ENCODE peak calls at places on chromosomes 7 and 10, in six cellular contexts. A is AG10803, D is upper lobe of right lung, X is lower leg skin, U is IMR-90, K is adipocyte. J is an unnamed sample.
A peak's percentile ranks its signal among the peaks of the same experiment; 100 is the strongest.

GRCh38 chr7:134795231-134795630 is 15.8 kb downstream of the CALD1 start:
- DNase-seq in A (no peak), D (no peak), X (no peak), U (no peak), K (no peak), J (no peak)

GRCh38 chr10:113610636-113611601 is 52.9 kb downstream of the NRAP start:
- DNase-seq in A (no peak), D (no peak), X (no peak), U (no peak), K (no peak), J (no peak)

GRCh38 chr10:6927001-6927400 is 346.9 kb upstream of the PRKCQ start:
- DNase-seq in A (no peak), D (no peak), X (no peak), U (no peak), K (no peak), J (no peak)

GRCh38 chr10:71715026-71715425 is 4.6 kb downstream of the C10orf105 start:
- DNase-seq in A (no peak), D (no peak), X (no peak), U (no peak), K (no peak), J (no peak)

GRCh38 chr7:95723583-95724180 is 48.7 kb upstream of the DYNC1I1 start:
- DNase-seq in A (peak; percentile 62), D (no peak), X (no peak), U (peak; percentile 13), K (peak; percentile 49), J (peak; percentile 3)

GRCh38 chr7:88312061-88312663 is 5.5 kb upstream of the STEAP4 start:
- DNase-seq in A (peak; percentile 33), D (no peak), X (peak; percentile 81), U (no peak), K (no peak), J (peak; percentile 75)

GRCh38 chr7:25619963-25620799 is 391.9 kb upstream of the NPVF start:
- DNase-seq in A (no peak), D (no peak), X (peak; percentile 32), U (no peak), K (no peak), J (no peak)

GRCh38 chr7:1415389-1415990 is 43.8 kb downstream of the MICALL2 start:
- DNase-seq in A (no peak), D (no peak), X (no peak), U (no peak), K (no peak), J (no peak)

GRCh38 chr10:37035853-37036252 is 89.5 kb upstream of the ANKRD30A start:
- DNase-seq in A (no peak), D (no peak), X (no peak), U (no peak), K (no peak), J (no peak)

GRCh38 chr10:49171326-49172140 is 16.7 kb downstream of the TMEM273 start:
- DNase-seq in A (no peak), D (no peak), X (peak; percentile 10), U (no peak), K (no peak), J (no peak)

GRCh38 chr7:9645756-9646155 is 1212.3 kb downstream of the NXPH1 start:
- DNase-seq in A (no peak), D (no peak), X (no peak), U (no peak), K (no peak), J (no peak)

GRCh38 chr10:49139000-49139865 is 5.4 kb upstream of the FAM170B start:
- DNase-seq in A (peak; percentile 92), D (no peak), X (no peak), U (peak; percentile 90), K (peak; percentile 43), J (peak; percentile 77)

GRCh38 chr10:132387723-132388210 is 9.2 kb upstream of the PWWP2B start:
- DNase-seq in A (peak; percentile 56), D (peak; percentile 86), X (no peak), U (peak; percentile 36), K (peak; percentile 83), J (peak; percentile 40)

GRCh38 chr7:107387573-107388219 is 82.2 kb upstream of the GPR22 start:
- DNase-seq in A (peak; percentile 68), D (no peak), X (no peak), U (peak; percentile 90), K (peak; percentile 93), J (peak; percentile 14)

GRCh38 chr7:35329026-35329425 is 75.1 kb upstream of the TBX20 start:
- DNase-seq in A (no peak), D (no peak), X (no peak), U (no peak), K (no peak), J (no peak)

DNA sequence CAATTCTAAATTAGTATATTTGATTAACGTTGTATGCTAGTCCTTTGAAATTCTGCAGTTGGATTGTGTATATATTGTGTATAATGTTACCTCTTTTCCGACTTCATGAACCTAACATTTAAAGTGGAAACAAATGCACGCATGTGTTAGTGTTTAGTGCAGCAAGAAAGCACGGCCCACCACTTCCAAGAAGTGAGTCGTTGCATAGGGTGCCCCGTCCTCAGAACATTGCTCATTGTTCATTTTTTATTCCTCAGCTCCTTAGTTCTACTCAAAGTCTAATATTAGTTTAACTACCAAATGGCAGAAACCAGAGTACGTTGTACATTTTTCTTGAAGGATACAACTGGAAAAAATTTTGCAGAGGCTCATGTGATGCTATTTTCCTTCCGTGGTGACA is 407.6 kb downstream of the AUTS2 start:
- DNase-seq in A (no peak), D (no peak), X (no peak), U (no peak), K (no peak), J (no peak)
- H3K4me3 ChIP-seq in A (no peak overlapping the region), D (no peak overlapping the region), X (no peak overlapping the region), U (no peak overlapping the region), K (no peak overlapping the region), J (no peak overlapping the region)

DNA sequence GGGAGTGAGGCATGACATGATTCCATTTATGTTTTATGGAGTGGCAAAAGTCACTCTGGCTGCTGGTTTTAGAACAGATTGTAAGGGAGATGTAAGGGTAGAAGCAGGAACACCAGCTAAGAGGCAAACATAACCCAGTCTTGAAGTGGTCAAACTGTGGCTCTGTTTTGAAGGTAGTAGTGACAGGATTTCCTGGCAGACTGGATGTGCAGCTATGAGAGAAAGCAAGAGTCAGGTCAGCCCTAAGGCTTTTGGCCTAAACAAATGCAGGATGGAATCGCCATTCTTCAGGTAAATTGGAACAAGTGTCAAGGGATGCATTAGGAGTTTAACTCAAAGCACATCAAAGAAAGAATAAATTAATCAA is 175.3 kb upstream of the AGR3 start:
- DNase-seq in A (no peak), D (no peak), X (no peak), U (no peak), K (no peak), J (no peak)
- H3K4me3 ChIP-seq in A (no peak overlapping the region), D (no peak overlapping the region), X (no peak overlapping the region), U (no peak overlapping the region), K (no peak overlapping the region), J (no peak overlapping the region)

GRCh38 chr7:33933611-33934281 is 28.4 kb downstream of the BMPER start:
- DNase-seq in A (peak; percentile 95), D (no peak), X (no peak), U (peak; percentile 92), K (peak; percentile 67), J (peak; percentile 87)

GRCh38 chr7:33932832-33933468 is 27.6 kb downstream of the BMPER start:
- DNase-seq in A (peak; percentile 96), D (peak; percentile 84), X (peak; percentile 73), U (peak; percentile 83), K (peak; percentile 89), J (peak; percentile 90)

GRCh38 chr7:33928986-33929385 is 23.6 kb downstream of the BMPER start:
- DNase-seq in A (no peak), D (no peak), X (no peak), U (no peak), K (no peak), J (no peak)

GRCh38 chr7:33937871-33938270 is 32.5 kb downstream of the BMPER start:
- DNase-seq in A (no peak), D (no peak), X (no peak), U (no peak), K (no peak), J (no peak)

GRCh38 chr7:33932221-33932620 is 26.9 kb downstream of the BMPER start:
- DNase-seq in A (no peak), D (no peak), X (no peak), U (no peak), K (no peak), J (no peak)
- H3K4me3 ChIP-seq in A (peak overlapping the region; percentile 14), D (peak overlapping the region; percentile 11), X (no peak overlapping the region), U (no peak overlapping the region), K (peak overlapping the region; percentile 67), J (peak overlapping the region; percentile 3)

GRCh38 chr10:69569144-69569934 is 3.9 kb downstream of the NEUROG3 start:
- DNase-seq in A (no peak), D (no peak), X (no peak), U (no peak), K (no peak), J (no peak)
- H3K4me3 ChIP-seq in A (no peak overlapping the region), D (no peak overlapping the region), X (no peak overlapping the region), U (no peak overlapping the region), K (no peak overlapping the region), J (no peak overlapping the region)

DNA sequence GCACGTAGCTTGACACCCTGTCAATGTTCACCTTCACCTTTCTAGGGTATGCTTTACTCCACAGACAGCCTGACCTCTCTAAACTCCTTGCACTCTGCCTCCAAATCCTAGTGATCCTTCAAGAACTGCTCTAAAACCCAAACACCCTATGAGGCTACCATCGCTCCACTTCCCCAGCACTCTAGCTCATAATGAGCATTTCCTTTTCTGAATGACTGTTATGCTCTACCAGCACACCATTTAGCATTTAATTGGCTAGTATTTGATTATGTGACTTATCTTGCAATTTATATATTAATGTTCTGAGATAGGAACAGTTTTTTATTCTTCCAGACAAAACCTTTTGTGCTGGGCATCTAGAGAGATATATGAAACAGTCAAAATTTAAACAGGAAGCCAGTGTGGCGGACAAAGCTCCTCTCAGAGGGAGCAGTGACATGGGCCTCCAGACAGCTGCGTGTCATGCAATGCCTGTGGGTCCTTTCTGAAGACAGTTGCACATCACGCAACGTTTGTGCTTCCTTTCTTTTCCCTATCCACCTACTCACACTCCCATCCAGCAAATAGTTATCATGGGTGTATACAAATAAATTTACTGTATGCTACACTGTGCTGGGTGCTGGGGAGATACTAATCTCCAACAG is 86.3 kb downstream of the ALOX5 start:
- DNase-seq in A (no peak), D (no peak), X (no peak), U (no peak), K (no peak), J (no peak)
- H3K4me3 ChIP-seq in A (no peak overlapping the region), D (no peak overlapping the region), X (no peak overlapping the region), U (no peak overlapping the region), K (no peak overlapping the region), J (no peak overlapping the region)

GRCh38 chr10:96374639-96374984 is 15.8 kb upstream of the OPALIN start:
- DNase-seq in A (no peak), D (no peak), X (no peak), U (no peak), K (no peak), J (no peak)
- H3K4me3 ChIP-seq in A (peak overlapping the region; percentile 64), D (peak overlapping the region; percentile 54), X (no peak overlapping the region), U (no peak overlapping the region), K (peak overlapping the region; percentile 81), J (no peak overlapping the region)